ENCODE peak calls at places on chromosome 7, in nine cellular contexts. N, B, Y, P, T, R, I, V and K are unnamed samples.

GRCh38 chr7:55348502-55348901 is 16.6 kb upstream of the LANCL2 start:
- DNase-seq in P (no peak), T (no peak), R (peak), Y (no peak), I (no peak), N (peak), V (no peak), B (no peak), K (no peak)

GRCh38 chr7:67429735-67430134 is 433.1 kb downstream of the TYW1 start:
- DNase-seq in P (no peak), R (no peak), Y (no peak), V (no peak), N (no peak), T (no peak), I (no peak), B (no peak), K (no peak)

GRCh38 chr7:74401137-74401859 is 52.4 kb upstream of the GTF2IRD1 start:
- DNase-seq in R (peak), N (peak), T (peak), I (peak), P (no peak), V (peak), Y (peak), B (peak), K (peak)

GRCh38 chr7:121076350-121077164 is 88.0 kb downstream of the CPED1 start:
- DNase-seq in B (no peak), Y (no peak), R (peak), I (no peak), P (no peak), T (no peak), V (no peak), N (peak), K (no peak)

GRCh38 chr7:2261611-2262010 is 19.6 kb downstream of the NUDT1 start:
- DNase-seq in P (no peak), N (no peak), R (no peak), B (no peak), Y (peak), T (peak), V (no peak), I (no peak), K (no peak)

GRCh38 chr7:151245360-151246160 is 2.9 kb downstream of the SMARCD3 start:
- DNase-seq in T (peak), Y (peak), I (no peak), B (no peak), N (no peak), R (peak), V (peak), P (no peak), K (no peak)

GRCh38 chr7:46811529-46811928 is 770.4 kb downstream of the TNS3 start:
- DNase-seq in N (peak), V (peak), T (no peak), P (no peak), B (no peak), I (no peak), R (peak), Y (no peak), K (no peak)

GRCh38 chr7:40990841-40991240 is 712.0 kb downstream of the INHBA start:
- DNase-seq in I (no peak), R (no peak), Y (no peak), B (no peak), P (no peak), V (no peak), T (no peak), N (no peak), K (no peak)

GRCh38 chr7:26549281-26549943 is 257.8 kb downstream of the SNX10 start:
- DNase-seq in V (no peak), T (no peak), N (no peak), P (no peak), B (no peak), Y (no peak), I (no peak), R (peak), K (no peak)

GRCh38 chr7:4659551-4660286 is 22.4 kb upstream of the FOXK1 start:
- DNase-seq in I (no peak), T (no peak), V (peak), N (no peak), R (peak), Y (peak), P (no peak), B (no peak), K (no peak)

GRCh38 chr7:158840604-158841003 is 11.3 kb upstream of the ESYT2 start:
- DNase-seq in T (no peak), B (no peak), V (no peak), I (no peak), R (no peak), Y (no peak), P (no peak), N (no peak), K (no peak)

GRCh38 chr7:76048668-76048988 is 722 bp downstream of the MDH2 start:
- DNase-seq in P (no peak), N (no peak), Y (peak), R (peak), V (peak), B (no peak), I (no peak), T (peak), K (no peak)

GRCh38 chr7:112202819-112203218 is 3.4 kb downstream of the DOCK4 start:
- DNase-seq in I (no peak), Y (peak), P (no peak), R (peak), V (no peak), N (no peak), B (no peak), T (no peak), K (no peak)

GRCh38 chr7:107865956-107866775 is 24.8 kb upstream of the DLD start:
- DNase-seq in R (peak), V (no peak), T (peak), P (no peak), B (no peak), Y (peak), N (no peak), I (no peak), K (no peak)

GRCh38 chr7:55574062-55574717 is 1.9 kb upstream of the VOPP1 start:
- DNase-seq in T (no peak), B (no peak), N (no peak), Y (peak), P (no peak), R (no peak), V (no peak), I (no peak), K (no peak)

GRCh38 chr7:1235501-1236131 is 2.9 kb downstream of the UNCX start:
- DNase-seq in P (no peak), R (no peak), T (no peak), I (no peak), N (no peak), V (peak), Y (no peak), B (no peak), K (no peak)

GRCh38 chr7:103981003-103981423 is 8.4 kb downstream of the RELN start:
- DNase-seq in V (peak), B (no peak), P (no peak), Y (no peak), T (no peak), I (no peak), N (no peak), R (no peak), K (no peak)

GRCh38 chr7:106205621-106206222 is 79.1 kb downstream of the NAMPT start:
- DNase-seq in V (no peak), I (no peak), Y (no peak), B (no peak), R (no peak), P (no peak), N (no peak), T (no peak), K (no peak)

GRCh38 chr7:531777-532176 is 12.1 kb upstream of the PDGFA start:
- DNase-seq in V (no peak), T (peak), B (no peak), Y (peak), P (no peak), N (no peak), R (no peak), I (no peak), K (no peak)

GRCh38 chr7:151201344-151201743 is 8.9 kb downstream of the H2BK1 start:
- DNase-seq in V (no peak), P (no peak), T (no peak), R (no peak), Y (no peak), B (no peak), N (no peak), I (no peak), K (no peak)

GRCh38 chr7:115679976-115680375 is 350.6 kb downstream of the TFEC start:
- DNase-seq in P (no peak), R (peak), V (peak), Y (peak), B (no peak), T (no peak), N (no peak), I (no peak), K (peak)

GRCh38 chr7:92790987-92791386 is 45.4 kb downstream of the CDK6 start:
- DNase-seq in R (peak), I (no peak), N (no peak), V (peak), Y (no peak), B (peak), P (no peak), T (no peak), K (no peak)

GRCh38 chr7:108026647-108027046 is 23.7 kb upstream of the LAMB1 start:
- DNase-seq in R (no peak), P (no peak), N (no peak), V (no peak), T (no peak), I (no peak), B (no peak), Y (no peak), K (no peak)

GRCh38 chr7:16318989-16319915 is 102.1 kb downstream of the CRPPA start:
- DNase-seq in R (peak), N (peak), Y (no peak), T (no peak), P (no peak), I (no peak), B (peak), V (no peak), K (no peak)

GRCh38 chr7:128742206-128742605 is 3.0 kb downstream of the CALU start:
- DNase-seq in B (no peak), P (no peak), I (no peak), T (no peak), Y (no peak), V (no peak), R (peak), N (peak), K (no peak)

GRCh38 chr7:123319911-123320310 is 120.1 kb upstream of the SLC13A1 start:
- DNase-seq in R (no peak), I (no peak), T (no peak), N (no peak), P (no peak), B (no peak), Y (no peak), V (no peak), K (no peak)

GRCh38 chr7:781936-782529 is 50.2 kb upstream of the SUN1 start:
- DNase-seq in Y (no peak), T (no peak), V (no peak), R (no peak), I (no peak), B (no peak), N (no peak), P (no peak), K (no peak)

GRCh38 chr7:20738517-20739481 is 47.9 kb downstream of the SP8 start:
- DNase-seq in N (no peak), R (no peak), T (no peak), P (no peak), I (no peak), V (no peak), Y (no peak), B (no peak), K (no peak)

GRCh38 chr7:102874166-102874829 is 38.5 kb upstream of the LRRC17 start:
- DNase-seq in N (peak), P (no peak), I (no peak), V (no peak), R (peak), Y (peak), B (no peak), T (no peak), K (no peak)

GRCh38 chr7:33845991-33846509 is 59.3 kb upstream of the BMPER start:
- DNase-seq in Y (no peak), T (no peak), B (no peak), I (no peak), N (no peak), R (peak), P (no peak), V (no peak), K (no peak)